ENCODE peak calls at places on chromosomes 6 and 20, in eight cellular contexts. B is HCT116, X is breast epithelium, F is GM12878, L is endothelial cell of umbilical vein, D is HepG2, T is prostate gland, J is sigmoid colon. E is an unnamed sample.

GRCh38 chr6:19697744-19698290 is 139.4 kb upstream of the ID4 start:
- DNase-seq in B (no peak), X (no peak), F (no peak), L (no peak), D (no peak), T (no peak), J (no peak), E (no peak)

GRCh38 chr20:58372836-58373235 is 16.2 kb upstream of the VAPB start:
- DNase-seq in B (no peak), X (no peak), F (no peak), L (no peak), D (no peak), T (no peak), J (no peak), E (no peak)

GRCh38 chr6:78910611-78911134 is 43.3 kb downstream of the IRAK1BP1 start:
- DNase-seq in B (no peak), X (no peak), F (no peak), L (peak; percentile 28), D (no peak), T (no peak), J (no peak), E (peak; percentile 43)

GRCh38 chr6:37209461-37210205 is 39.7 kb downstream of the PIM1 start:
- DNase-seq in B (no peak), X (no peak), F (no peak), L (no peak), D (no peak), T (no peak), J (no peak), E (no peak)

GRCh38 chr6:140857734-140858380 is 1274.9 kb upstream of the GJE1 start:
- DNase-seq in B (peak; percentile 24), X (no peak), F (no peak), L (peak; percentile 89), D (no peak), T (no peak), J (no peak), E (no peak)

GRCh38 chr6:142013286-142013685 is 119.4 kb upstream of the GJE1 start:
- DNase-seq in B (peak; percentile 84), X (no peak), F (no peak), L (peak; percentile 82), D (no peak), T (no peak), J (no peak), E (no peak)

GRCh38 chr20:51092238-51092822 is 69.4 kb upstream of the KCNG1 start:
- DNase-seq in B (no peak), X (no peak), F (no peak), L (no peak), D (no peak), T (no peak), J (no peak), E (no peak)

GRCh38 chr20:35490736-35491181 is 35.4 kb downstream of the CEP250 start:
- DNase-seq in B (no peak), X (no peak), F (peak; percentile 51), L (no peak), D (no peak), T (no peak), J (no peak), E (peak; percentile 62)

GRCh38 chr20:50052952-50053789 is 59.8 kb downstream of the UBE2V1 start:
- DNase-seq in B (no peak), X (no peak), F (no peak), L (no peak), D (no peak), T (no peak), J (no peak), E (no peak)

GRCh38 chr6:44203955-44204354 is 12.8 kb upstream of the MYMX start:
- DNase-seq in B (no peak), X (no peak), F (no peak), L (no peak), D (no peak), T (no peak), J (no peak), E (no peak)

GRCh38 chr6:73738367-73739028 is 42.5 kb downstream of the CD109 start:
- DNase-seq in B (no peak), X (no peak), F (no peak), L (peak; percentile 20), D (no peak), T (no peak), J (no peak), E (no peak)

GRCh38 chr20:58891076-58891685 is 38.7 kb downstream of the GNAS start:
- DNase-seq in B (no peak), X (peak; percentile 70), F (no peak), L (no peak), D (no peak), T (peak; percentile 74), J (peak; percentile 93), E (peak; percentile 61)

GRCh38 chr20:16216227-16217210 is 356.7 kb downstream of the KIF16B start:
- DNase-seq in B (no peak), X (no peak), F (no peak), L (no peak), D (no peak), T (no peak), J (no peak), E (no peak)

GRCh38 chr20:2293971-2294370 is 1.8 kb upstream of the TGM3 start:
- DNase-seq in B (no peak), X (no peak), F (no peak), L (no peak), D (no peak), T (no peak), J (no peak), E (no peak)

GRCh38 chr6:13217206-13217905 is 111.0 kb downstream of the TBC1D7 start:
- DNase-seq in B (no peak), X (no peak), F (no peak), L (peak; percentile 65), D (peak; percentile 17), T (no peak), J (no peak), E (no peak)

GRCh38 chr6:128954308-128955043 is 71.5 kb downstream of the LAMA2 start:
- DNase-seq in B (no peak), X (no peak), F (no peak), L (no peak), D (no peak), T (no peak), J (no peak), E (no peak)

GRCh38 chr6:27752038-27752885 is 159.9 kb downstream of the OR2B2 start:
- DNase-seq in B (peak; percentile 81), X (peak; percentile 38), F (peak; percentile 68), L (peak; percentile 89), D (peak; percentile 89), T (peak; percentile 70), J (peak; percentile 72), E (no peak)

GRCh38 chr6:92341224-92341623 is 1078.1 kb downstream of the EPHA7 start:
- DNase-seq in B (no peak), X (no peak), F (no peak), L (no peak), D (no peak), T (no peak), J (no peak), E (no peak)

GRCh38 chr20:40679119-40679637 is 9.9 kb downstream of the MAFB start:
- DNase-seq in B (no peak), X (no peak), F (no peak), L (no peak), D (no peak), T (no peak), J (no peak), E (no peak)

GRCh38 chr20:50172347-50173013 is 18.1 kb upstream of the CEBPB start:
- DNase-seq in B (no peak), X (peak; percentile 61), F (no peak), L (peak; percentile 75), D (peak; percentile 97), T (peak; percentile 67), J (peak; percentile 96), E (no peak)

GRCh38 chr6:41640436-41640835 is 2.2 kb downstream of the MDFI start:
- DNase-seq in B (no peak), X (peak; percentile 57), F (no peak), L (no peak), D (no peak), T (no peak), J (peak; percentile 55), E (no peak)

GRCh38 chr6:41642090-41642959 is 4.1 kb downstream of the MDFI start:
- DNase-seq in B (no peak), X (no peak), F (no peak), L (no peak), D (peak; percentile 39), T (no peak), J (no peak), E (no peak)

GRCh38 chr6:41639556-41640371 is 1.5 kb downstream of the MDFI start:
- DNase-seq in B (no peak), X (no peak), F (no peak), L (no peak), D (no peak), T (no peak), J (no peak), E (no peak)

GRCh38 chr6:41642960-41643898 is 5.0 kb downstream of the MDFI start:
- DNase-seq in B (no peak), X (no peak), F (no peak), L (peak; percentile 16), D (no peak), T (no peak), J (no peak), E (no peak)

DNA sequence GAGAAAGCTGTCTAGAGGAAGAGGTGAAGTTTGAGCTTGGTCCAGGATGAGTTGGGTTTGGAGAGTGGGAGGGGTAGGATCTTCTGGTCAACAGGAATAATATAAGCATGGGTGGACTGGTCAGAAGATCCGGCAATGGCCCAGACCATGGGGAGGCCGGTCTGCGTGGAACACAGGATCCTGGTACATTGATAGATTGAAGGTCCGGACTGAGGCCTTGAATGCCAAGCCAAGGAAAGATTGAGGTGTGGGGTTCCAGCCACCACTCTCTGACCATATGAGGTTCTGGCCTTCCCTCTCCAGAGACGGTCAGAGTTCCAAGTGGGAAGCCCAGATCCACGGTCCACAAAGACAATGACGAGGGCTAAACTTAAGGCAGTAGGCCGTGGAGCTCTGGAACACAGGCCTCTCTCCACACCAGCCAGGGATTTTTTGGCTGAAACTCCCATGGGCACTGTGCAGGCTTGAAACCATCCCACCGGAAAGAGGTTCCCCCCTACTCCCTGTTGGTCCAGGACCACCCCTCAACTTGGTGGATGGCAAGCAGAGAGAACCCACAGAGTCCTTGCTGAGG is 3.2 kb downstream of the MDFI start:
- DNase-seq in B (no peak), X (no peak), F (no peak), L (no peak), D (no peak), T (no peak), J (peak; percentile 47), E (no peak)
- TF ChIP-seq POLR2A in B (no peak), X (no peak), F (no peak), L (no peak), D (no peak), T (no peak), J (no peak), E (no peak)

GRCh38 chr20:17939622-17940446 is 28.8 kb downstream of the SNX5 start:
- DNase-seq in B (no peak), X (no peak), F (no peak), L (no peak), D (no peak), T (no peak), J (no peak), E (no peak)
- TF ChIP-seq POLR2AphosphoS5 in B (peak; percentile 2), X (no peak), F (no peak), L (no peak), D (peak; percentile 67), T (no peak), J (no peak), E (peak; percentile 10)

GRCh38 chr20:7361321-7361720 is 578.9 kb downstream of the HAO1 start:
- DNase-seq in B (no peak), X (no peak), F (no peak), L (no peak), D (no peak), T (no peak), J (no peak), E (no peak)
- TF ChIP-seq POLR2A in B (no peak), X (no peak), F (no peak), L (no peak), D (no peak), T (no peak), J (no peak), E (no peak)

GRCh38 chr20:32363492-32363891 is 5.4 kb downstream of the ASXL1 start:
- DNase-seq in B (no peak), X (no peak), F (no peak), L (no peak), D (no peak), T (no peak), J (no peak), E (no peak)
- TF ChIP-seq POLR2AphosphoS5 in B (no peak), X (no peak), F (no peak), L (no peak), D (no peak), T (no peak), J (no peak), E (no peak)